ENCODE peak calls at places on chromosome 15, in six cellular contexts. One of them, this sample, is unnamed.

GRCh38 chr15:88454867-88455810 is 12.0 kb downstream of the MRPL46 start:
- DNase-seq in brain microvascular endothelial cell: peak
- DNase-seq in activated T-cell treated with anti-CD3 and anti-CD28 coated beads, Interleukin-2, amount 50 U/mL, for 72 hours: peak
- DNase-seq in AG08395: peak
- DNase-seq in occipital lobe: peak
- DNase-seq in effector memory CD4-positive, alpha-beta T cell: no peak
- DNase-seq in this sample: no peak

GRCh38 chr15:63045438-63046278 is 3.1 kb downstream of the TPM1 start:
- DNase-seq in brain microvascular endothelial cell: no peak
- DNase-seq in occipital lobe: no peak
- DNase-seq in activated T-cell treated with anti-CD3 and anti-CD28 coated beads, Interleukin-2, amount 50 U/mL, for 72 hours: no peak
- DNase-seq in AG08395: no peak
- DNase-seq in effector memory CD4-positive, alpha-beta T cell: no peak
- DNase-seq in this sample: no peak

GRCh38 chr15:101481917-101482525 is 7.5 kb downstream of the PCSK6 start:
- DNase-seq in brain microvascular endothelial cell: no peak
- DNase-seq in AG08395: no peak
- DNase-seq in occipital lobe: no peak
- DNase-seq in effector memory CD4-positive, alpha-beta T cell: no peak
- DNase-seq in activated T-cell treated with anti-CD3 and anti-CD28 coated beads, Interleukin-2, amount 50 U/mL, for 72 hours: no peak
- DNase-seq in this sample: no peak

GRCh38 chr15:43286074-43286473 is 19.3 kb upstream of the TGM5 start:
- DNase-seq in effector memory CD4-positive, alpha-beta T cell: no peak
- DNase-seq in AG08395: no peak
- DNase-seq in brain microvascular endothelial cell: no peak
- DNase-seq in occipital lobe: no peak
- DNase-seq in activated T-cell treated with anti-CD3 and anti-CD28 coated beads, Interleukin-2, amount 50 U/mL, for 72 hours: no peak
- DNase-seq in this sample: no peak

GRCh38 chr15:73150831-73151230 is 98.6 kb downstream of the NEO1 start:
- DNase-seq in brain microvascular endothelial cell: no peak
- DNase-seq in effector memory CD4-positive, alpha-beta T cell: no peak
- DNase-seq in occipital lobe: no peak
- DNase-seq in activated T-cell treated with anti-CD3 and anti-CD28 coated beads, Interleukin-2, amount 50 U/mL, for 72 hours: no peak
- DNase-seq in AG08395: no peak
- DNase-seq in this sample: no peak

GRCh38 chr15:93882779-93883178 is 348.6 kb upstream of the MCTP2 start:
- DNase-seq in occipital lobe: no peak
- DNase-seq in AG08395: no peak
- DNase-seq in brain microvascular endothelial cell: no peak
- DNase-seq in effector memory CD4-positive, alpha-beta T cell: no peak
- DNase-seq in activated T-cell treated with anti-CD3 and anti-CD28 coated beads, Interleukin-2, amount 50 U/mL, for 72 hours: no peak
- DNase-seq in this sample: no peak

GRCh38 chr15:77069521-77070121 is 1.3 kb downstream of the TSPAN3 start:
- DNase-seq in brain microvascular endothelial cell: no peak
- DNase-seq in activated T-cell treated with anti-CD3 and anti-CD28 coated beads, Interleukin-2, amount 50 U/mL, for 72 hours: no peak
- DNase-seq in effector memory CD4-positive, alpha-beta T cell: no peak
- DNase-seq in occipital lobe: no peak
- DNase-seq in AG08395: no peak
- DNase-seq in this sample: no peak

GRCh38 chr15:89115547-89115946 is 27.3 kb downstream of the ABHD2 start:
- DNase-seq in occipital lobe: no peak
- DNase-seq in effector memory CD4-positive, alpha-beta T cell: no peak
- DNase-seq in activated T-cell treated with anti-CD3 and anti-CD28 coated beads, Interleukin-2, amount 50 U/mL, for 72 hours: no peak
- DNase-seq in brain microvascular endothelial cell: no peak
- DNase-seq in AG08395: no peak
- DNase-seq in this sample: no peak

GRCh38 chr15:68191555-68191954 is 13.6 kb downstream of the CALML4 start:
- DNase-seq in brain microvascular endothelial cell: no peak
- DNase-seq in AG08395: no peak
- DNase-seq in occipital lobe: no peak
- DNase-seq in activated T-cell treated with anti-CD3 and anti-CD28 coated beads, Interleukin-2, amount 50 U/mL, for 72 hours: no peak
- DNase-seq in effector memory CD4-positive, alpha-beta T cell: no peak
- DNase-seq in this sample: no peak

GRCh38 chr15:89898628-89899302 is 5.0 kb upstream of the AP3S2 start:
- DNase-seq in brain microvascular endothelial cell: peak
- DNase-seq in occipital lobe: no peak
- DNase-seq in AG08395: peak
- DNase-seq in activated T-cell treated with anti-CD3 and anti-CD28 coated beads, Interleukin-2, amount 50 U/mL, for 72 hours: peak
- DNase-seq in effector memory CD4-positive, alpha-beta T cell: no peak
- DNase-seq in this sample: no peak

GRCh38 chr15:34789326-34789725 is 6.0 kb downstream of the ACTC1 start:
- DNase-seq in effector memory CD4-positive, alpha-beta T cell: no peak
- DNase-seq in occipital lobe: no peak
- DNase-seq in AG08395: no peak
- DNase-seq in activated T-cell treated with anti-CD3 and anti-CD28 coated beads, Interleukin-2, amount 50 U/mL, for 72 hours: no peak
- DNase-seq in brain microvascular endothelial cell: no peak
- DNase-seq in this sample: no peak

GRCh38 chr15:60652870-60653269 is 173.9 kb upstream of the ICE2 start:
- DNase-seq in activated T-cell treated with anti-CD3 and anti-CD28 coated beads, Interleukin-2, amount 50 U/mL, for 72 hours: no peak
- DNase-seq in brain microvascular endothelial cell: no peak
- DNase-seq in occipital lobe: no peak
- DNase-seq in effector memory CD4-positive, alpha-beta T cell: no peak
- DNase-seq in AG08395: no peak
- DNase-seq in this sample: no peak

GRCh38 chr15:71448688-71449114 is 333.4 kb downstream of the THSD4 start:
- DNase-seq in brain microvascular endothelial cell: peak
- DNase-seq in activated T-cell treated with anti-CD3 and anti-CD28 coated beads, Interleukin-2, amount 50 U/mL, for 72 hours: no peak
- DNase-seq in AG08395: peak
- DNase-seq in occipital lobe: no peak
- DNase-seq in effector memory CD4-positive, alpha-beta T cell: no peak
- DNase-seq in this sample: peak

GRCh38 chr15:63501256-63502089 is 2.9 kb upstream of the USP3 start:
- DNase-seq in AG08395: peak
- DNase-seq in activated T-cell treated with anti-CD3 and anti-CD28 coated beads, Interleukin-2, amount 50 U/mL, for 72 hours: peak
- DNase-seq in brain microvascular endothelial cell: peak
- DNase-seq in effector memory CD4-positive, alpha-beta T cell: peak
- DNase-seq in occipital lobe: peak
- DNase-seq in this sample: peak

GRCh38 chr15:98743177-98743576 is 94.8 kb downstream of the IGF1R start:
- DNase-seq in AG08395: no peak
- DNase-seq in brain microvascular endothelial cell: no peak
- DNase-seq in effector memory CD4-positive, alpha-beta T cell: no peak
- DNase-seq in occipital lobe: no peak
- DNase-seq in activated T-cell treated with anti-CD3 and anti-CD28 coated beads, Interleukin-2, amount 50 U/mL, for 72 hours: no peak
- DNase-seq in this sample: no peak

GRCh38 chr15:70356919-70357318 is 259.2 kb upstream of the TLE3 start:
- DNase-seq in brain microvascular endothelial cell: peak
- DNase-seq in occipital lobe: no peak
- DNase-seq in activated T-cell treated with anti-CD3 and anti-CD28 coated beads, Interleukin-2, amount 50 U/mL, for 72 hours: no peak
- DNase-seq in effector memory CD4-positive, alpha-beta T cell: no peak
- DNase-seq in AG08395: no peak
- DNase-seq in this sample: no peak

GRCh38 chr15:70476441-70476840 is 286.9 kb downstream of the UACA start:
- DNase-seq in occipital lobe: no peak
- DNase-seq in brain microvascular endothelial cell: no peak
- DNase-seq in activated T-cell treated with anti-CD3 and anti-CD28 coated beads, Interleukin-2, amount 50 U/mL, for 72 hours: no peak
- DNase-seq in AG08395: no peak
- DNase-seq in effector memory CD4-positive, alpha-beta T cell: no peak
- DNase-seq in this sample: no peak

GRCh38 chr15:57994468-57995154 is 70.9 kb downstream of the ALDH1A2 start:
- DNase-seq in activated T-cell treated with anti-CD3 and anti-CD28 coated beads, Interleukin-2, amount 50 U/mL, for 72 hours: no peak
- DNase-seq in brain microvascular endothelial cell: no peak
- DNase-seq in AG08395: no peak
- DNase-seq in occipital lobe: no peak
- DNase-seq in effector memory CD4-positive, alpha-beta T cell: no peak
- DNase-seq in this sample: no peak

GRCh38 chr15:90706394-90707327 is 10.5 kb upstream of the BLM start:
- DNase-seq in AG08395: no peak
- DNase-seq in effector memory CD4-positive, alpha-beta T cell: no peak
- DNase-seq in activated T-cell treated with anti-CD3 and anti-CD28 coated beads, Interleukin-2, amount 50 U/mL, for 72 hours: no peak
- DNase-seq in brain microvascular endothelial cell: no peak
- DNase-seq in occipital lobe: no peak
- DNase-seq in this sample: no peak

GRCh38 chr15:74845581-74845980 is 2.6 kb upstream of the ULK3 start:
- DNase-seq in effector memory CD4-positive, alpha-beta T cell: no peak
- DNase-seq in occipital lobe: no peak
- DNase-seq in brain microvascular endothelial cell: no peak
- DNase-seq in activated T-cell treated with anti-CD3 and anti-CD28 coated beads, Interleukin-2, amount 50 U/mL, for 72 hours: no peak
- DNase-seq in AG08395: no peak
- DNase-seq in this sample: no peak

GRCh38 chr15:29942144-29942543 is 119.9 kb upstream of the TJP1 start:
- DNase-seq in occipital lobe: no peak
- DNase-seq in activated T-cell treated with anti-CD3 and anti-CD28 coated beads, Interleukin-2, amount 50 U/mL, for 72 hours: no peak
- DNase-seq in AG08395: peak
- DNase-seq in effector memory CD4-positive, alpha-beta T cell: no peak
- DNase-seq in brain microvascular endothelial cell: peak
- DNase-seq in this sample: no peak

GRCh38 chr15:64836023-64836536 is 5.6 kb upstream of the PLEKHO2 start:
- DNase-seq in effector memory CD4-positive, alpha-beta T cell: no peak
- DNase-seq in brain microvascular endothelial cell: no peak
- DNase-seq in AG08395: no peak
- DNase-seq in occipital lobe: no peak
- DNase-seq in activated T-cell treated with anti-CD3 and anti-CD28 coated beads, Interleukin-2, amount 50 U/mL, for 72 hours: no peak
- DNase-seq in this sample: no peak

GRCh38 chr15:26841941-26842340 is 24.9 kb upstream of the GABRA5 start:
- DNase-seq in AG08395: no peak
- DNase-seq in effector memory CD4-positive, alpha-beta T cell: no peak
- DNase-seq in brain microvascular endothelial cell: no peak
- DNase-seq in activated T-cell treated with anti-CD3 and anti-CD28 coated beads, Interleukin-2, amount 50 U/mL, for 72 hours: no peak
- DNase-seq in occipital lobe: no peak
- DNase-seq in this sample: no peak

GRCh38 chr15:101371519-101371918 is 76.5 kb upstream of the SNRPA1 start:
- DNase-seq in brain microvascular endothelial cell: no peak
- DNase-seq in activated T-cell treated with anti-CD3 and anti-CD28 coated beads, Interleukin-2, amount 50 U/mL, for 72 hours: no peak
- DNase-seq in AG08395: no peak
- DNase-seq in occipital lobe: no peak
- DNase-seq in effector memory CD4-positive, alpha-beta T cell: no peak
- DNase-seq in this sample: no peak

GRCh38 chr15:83973816-83974215 is 261.8 kb upstream of the GOLGA6L4 start:
- DNase-seq in AG08395: no peak
- DNase-seq in brain microvascular endothelial cell: no peak
- DNase-seq in occipital lobe: no peak
- DNase-seq in effector memory CD4-positive, alpha-beta T cell: no peak
- DNase-seq in activated T-cell treated with anti-CD3 and anti-CD28 coated beads, Interleukin-2, amount 50 U/mL, for 72 hours: no peak
- DNase-seq in this sample: no peak

GRCh38 chr15:58916962-58917361 is 16.5 kb downstream of the SLTM start:
- DNase-seq in AG08395: no peak
- DNase-seq in brain microvascular endothelial cell: no peak
- DNase-seq in effector memory CD4-positive, alpha-beta T cell: no peak
- DNase-seq in occipital lobe: no peak
- DNase-seq in activated T-cell treated with anti-CD3 and anti-CD28 coated beads, Interleukin-2, amount 50 U/mL, for 72 hours: no peak
- DNase-seq in this sample: no peak

GRCh38 chr15:73947651-73948050 is 21.4 kb downstream of the LOXL1 start:
- DNase-seq in brain microvascular endothelial cell: no peak
- DNase-seq in activated T-cell treated with anti-CD3 and anti-CD28 coated beads, Interleukin-2, amount 50 U/mL, for 72 hours: no peak
- DNase-seq in occipital lobe: no peak
- DNase-seq in AG08395: no peak
- DNase-seq in effector memory CD4-positive, alpha-beta T cell: no peak
- DNase-seq in this sample: no peak

This sample was measured in skeletal muscle cell.